ENCODE peak calls at places on chromosomes 1 and 21, in nine cellular contexts. M, I, P, S, A, Q, L, X and Y are unnamed samples.

GRCh38 chr21:15495965-15496364 is 233.8 kb upstream of the USP25 start:
- DNase-seq in Q (no peak), X (no peak), M (no peak), A (no peak), S (no peak), I (peak), L (no peak), P (peak), Y (no peak)

GRCh38 chr1:162541619-162542141 is 19.8 kb upstream of the UAP1 start:
- DNase-seq in S (no peak), A (no peak), P (no peak), I (peak), M (no peak), Q (no peak), X (no peak), L (peak), Y (peak)

GRCh38 chr21:45888361-45889009 is 93.1 kb upstream of the COL6A1 start:
- DNase-seq in A (no peak), M (no peak), S (peak), Q (no peak), X (no peak), P (no peak), I (no peak), L (no peak), Y (no peak)

GRCh38 chr1:182246783-182247182 is 144.8 kb downstream of the GLUL start:
- DNase-seq in I (peak), X (no peak), P (no peak), S (no peak), Q (no peak), M (no peak), L (no peak), A (peak), Y (no peak)

GRCh38 chr1:163170975-163171676 is 31.6 kb downstream of the RGS5 start:
- DNase-seq in M (no peak), I (no peak), A (no peak), L (no peak), S (no peak), P (no peak), Q (no peak), X (no peak), Y (no peak)

GRCh38 chr21:38913120-38913975 is 107.6 kb downstream of the ETS2 start:
- DNase-seq in Q (peak), S (no peak), P (peak), L (peak), I (peak), M (no peak), X (no peak), A (peak), Y (no peak)

GRCh38 chr21:46097826-46098286 is at the start of gene COL6A2:
- DNase-seq in X (peak), A (peak), S (peak), M (peak), P (peak), Q (peak), L (no peak), I (no peak), Y (peak)

GRCh38 chr1:9689011-9689706 is 37.6 kb downstream of the PIK3CD start:
- DNase-seq in I (peak), X (peak), Q (peak), P (peak), M (no peak), S (peak), A (peak), L (no peak), Y (peak)

GRCh38 chr1:176448340-176448739 is 14.6 kb upstream of the PAPPA2 start:
- DNase-seq in I (peak), A (no peak), P (no peak), L (no peak), M (no peak), S (no peak), X (no peak), Q (no peak), Y (no peak)

GRCh38 chr1:112209493-112209892 is 186.5 kb upstream of the CTTNBP2NL start:
- DNase-seq in X (no peak), L (no peak), P (no peak), I (peak), A (no peak), S (no peak), Q (no peak), M (no peak), Y (no peak)

GRCh38 chr1:37811027-37811655 is 3.1 kb upstream of the YRDC start:
- DNase-seq in L (no peak), S (peak), P (peak), I (peak), M (no peak), A (peak), Q (peak), X (peak), Y (no peak)

GRCh38 chr1:246320286-246320685 is 186.8 kb downstream of the SMYD3 start:
- DNase-seq in A (no peak), I (no peak), Q (no peak), P (no peak), X (no peak), L (no peak), M (no peak), S (no peak), Y (no peak)

GRCh38 chr1:2981388-2981787 is 39.9 kb upstream of the ACTRT2 start:
- DNase-seq in X (no peak), P (no peak), M (no peak), S (no peak), A (no peak), Q (no peak), L (no peak), I (no peak), Y (no peak)

GRCh38 chr1:230062521-230062920 is 4.5 kb upstream of the GALNT2 start:
- DNase-seq in P (no peak), I (no peak), A (no peak), S (no peak), L (no peak), M (no peak), X (no peak), Q (no peak), Y (no peak)

GRCh38 chr1:20538760-20539551 is 13.4 kb upstream of the FAM43B start:
- DNase-seq in A (no peak), P (no peak), M (no peak), I (peak), X (no peak), Q (no peak), L (no peak), S (no peak), Y (no peak)

GRCh38 chr1:205458777-205459566 is 3.1 kb upstream of the BLACAT1 start:
- DNase-seq in P (peak), X (no peak), I (peak), S (peak), Q (peak), M (no peak), A (no peak), L (no peak), Y (no peak)

GRCh38 chr1:24765308-24765988 is 20.2 kb downstream of the CLIC4 start:
- DNase-seq in S (no peak), A (no peak), M (no peak), L (no peak), X (no peak), P (no peak), Q (no peak), I (no peak), Y (no peak)

GRCh38 chr1:77639056-77639455 is 43.4 kb downstream of the ZZZ3 start:
- DNase-seq in M (no peak), A (no peak), X (no peak), S (no peak), I (peak), P (no peak), L (no peak), Q (no peak), Y (no peak)

GRCh38 chr1:64664287-64664686 is 80.6 kb upstream of the RAVER2 start:
- DNase-seq in P (no peak), I (no peak), L (no peak), Q (no peak), S (no peak), M (no peak), X (no peak), A (no peak), Y (no peak)

GRCh38 chr1:44251989-44252625 is 38.8 kb downstream of the DMAP1 start:
- DNase-seq in Q (no peak), M (no peak), L (no peak), P (no peak), S (no peak), X (no peak), I (no peak), A (no peak), Y (no peak)

GRCh38 chr1:55632058-55632457 is 416.9 kb upstream of the USP24 start:
- DNase-seq in I (peak), P (no peak), Q (no peak), A (no peak), M (no peak), S (no peak), L (no peak), X (no peak), Y (no peak)

GRCh38 chr1:27724961-27725373 is 794 bp upstream of the FAM76A start:
- DNase-seq in M (peak), P (peak), S (no peak), A (peak), I (peak), L (no peak), Q (peak), X (no peak), Y (no peak)

GRCh38 chr1:154614247-154614646 is 6.3 kb upstream of the ADAR start:
- DNase-seq in S (no peak), I (no peak), A (no peak), Q (no peak), P (peak), X (no peak), M (no peak), L (no peak), Y (no peak)

DNA sequence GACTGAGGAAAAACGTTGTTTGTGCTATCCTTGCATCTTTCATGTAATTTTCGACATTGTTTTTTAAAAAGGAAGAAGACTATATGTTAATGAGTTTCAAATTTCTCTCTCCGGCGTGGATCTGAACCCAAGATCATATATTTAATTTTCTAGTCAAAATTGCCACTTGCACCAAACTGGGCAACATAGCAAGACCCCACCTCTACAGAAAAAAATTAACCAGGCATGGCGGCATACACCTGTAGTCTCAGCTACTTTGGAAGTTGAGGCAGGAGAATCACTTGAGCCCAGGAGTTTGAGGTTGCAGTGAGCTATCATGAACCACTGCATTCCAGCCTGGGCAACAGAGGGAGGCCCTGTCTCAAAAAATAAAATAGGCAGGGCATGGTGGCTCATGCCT is 16.5 kb upstream of the RABGAP1L start:
- DNase-seq in Q (no peak), I (no peak), A (no peak), M (no peak), X (no peak), P (no peak), L (no peak), S (no peak), Y (no peak)
- TF ChIP-seq CTCF in Q (no peak), I (no peak), A (no peak), M (no peak), X (no peak), P (no peak), L (no peak), S (no peak), Y (no peak)

GRCh38 chr1:151534662-151535278 is 5.3 kb upstream of the TUFT1 start:
- DNase-seq in X (peak), I (peak), P (peak), Q (peak), S (peak), L (no peak), M (no peak), A (peak), Y (peak)
- TF ChIP-seq CTCF in X (peak), I (peak), P (peak), Q (peak), S (peak), L (peak), M (peak), A (peak), Y (no peak)

DNA sequence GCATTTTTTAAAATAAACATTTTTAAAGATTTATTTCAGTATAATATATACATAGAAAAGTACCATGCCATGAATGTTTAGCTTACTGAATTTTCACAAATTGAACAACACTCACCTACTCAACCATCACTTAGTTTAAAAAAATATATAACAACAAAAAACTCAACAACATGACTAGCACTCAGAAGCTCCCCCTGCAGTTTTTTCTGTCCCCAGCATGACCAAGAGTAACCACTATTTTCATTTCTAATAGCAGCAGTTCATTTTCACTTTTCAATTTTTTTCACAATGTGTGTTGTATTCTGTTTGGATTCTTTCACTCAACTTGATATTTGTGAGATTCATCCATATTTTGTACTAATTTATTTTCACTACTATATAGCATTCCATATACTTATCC is 162.3 kb upstream of the POGK start:
- DNase-seq in L (no peak), S (no peak), A (no peak), I (no peak), Q (no peak), M (no peak), P (no peak), X (no peak), Y (no peak)
- TF ChIP-seq CTCF in L (no peak), S (no peak), A (no peak), I (no peak), Q (no peak), M (no peak), P (peak), X (no peak), Y (no peak)

GRCh38 chr1:41355761-41356160 is 5.5 kb upstream of the FOXO6 start:
- DNase-seq in A (peak), P (peak), Q (no peak), L (no peak), M (no peak), S (no peak), I (no peak), X (no peak), Y (no peak)

GRCh38 chr1:41356752-41357151 is 4.5 kb upstream of the FOXO6 start:
- DNase-seq in P (no peak), A (peak), M (no peak), L (no peak), X (no peak), I (no peak), S (no peak), Q (no peak), Y (no peak)

GRCh38 chr1:41353744-41354143 is 7.5 kb upstream of the FOXO6 start:
- DNase-seq in S (no peak), P (peak), L (no peak), A (peak), I (peak), X (peak), M (no peak), Q (no peak), Y (no peak)

GRCh38 chr1:41355356-41355755 is 5.9 kb upstream of the FOXO6 start:
- DNase-seq in I (no peak), X (no peak), L (no peak), S (no peak), A (no peak), P (peak), Q (no peak), M (no peak), Y (no peak)

GRCh38 chr1:41354956-41355355 is 6.3 kb upstream of the FOXO6 start:
- DNase-seq in S (no peak), L (no peak), I (no peak), Q (no peak), A (peak), P (peak), M (no peak), X (no peak), Y (no peak)
- TF ChIP-seq CTCF in S (no peak), L (no peak), I (no peak), Q (no peak), A (no peak), P (peak), M (peak), X (peak), Y (no peak)

GRCh38 chr1:198359024-198359653 is 181.3 kb downstream of the ATP6V1G3 start:
- DNase-seq in X (no peak), P (no peak), S (no peak), Q (no peak), I (peak), L (no peak), A (no peak), M (no peak), Y (no peak)

GRCh38 chr1:198361373-198361772 is 179.1 kb downstream of the ATP6V1G3 start:
- DNase-seq in P (no peak), X (no peak), L (no peak), Q (no peak), I (no peak), M (no peak), S (no peak), A (no peak), Y (no peak)

GRCh38 chr1:198352975-198353695 is 187.3 kb downstream of the ATP6V1G3 start:
- DNase-seq in P (no peak), X (peak), Q (no peak), L (no peak), S (no peak), I (no peak), M (no peak), A (no peak), Y (no peak)

GRCh38 chr1:198363752-198364151 is 176.7 kb downstream of the ATP6V1G3 start:
- DNase-seq in M (no peak), L (no peak), Q (no peak), I (no peak), S (no peak), X (no peak), P (no peak), A (no peak), Y (no peak)

GRCh38 chr1:198357937-198358336 is 182.5 kb downstream of the ATP6V1G3 start:
- DNase-seq in S (no peak), A (no peak), L (no peak), P (no peak), X (no peak), I (no peak), Q (no peak), M (no peak), Y (no peak)
- TF ChIP-seq CTCF in S (no peak), A (no peak), L (no peak), P (no peak), X (no peak), I (no peak), Q (no peak), M (no peak), Y (no peak)

DNA sequence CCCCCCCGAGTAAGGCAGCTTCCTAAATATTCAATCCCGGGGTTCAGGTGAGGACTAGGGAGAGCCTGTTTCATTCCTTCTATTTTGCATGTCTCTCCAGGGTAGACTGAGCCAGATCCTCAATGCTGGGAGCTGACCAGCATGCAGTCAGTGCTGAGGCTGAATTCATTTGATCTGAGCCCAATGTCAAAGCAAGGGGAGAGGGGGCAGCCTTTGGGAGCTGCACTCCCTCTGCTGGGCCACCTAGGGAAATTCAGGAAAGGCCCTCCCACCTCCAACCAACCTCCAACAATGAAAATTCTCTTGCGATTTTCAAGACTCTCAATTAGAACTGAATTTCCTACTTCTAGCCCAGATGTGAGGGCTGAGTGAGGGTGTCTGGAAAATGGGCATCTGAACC is 371.2 kb downstream of the NPHP4 start:
- DNase-seq in A (peak), S (no peak), X (no peak), P (peak), I (no peak), M (peak), L (no peak), Q (peak), Y (no peak)
- TF ChIP-seq CTCF in A (peak), S (no peak), X (no peak), P (peak), I (peak), M (peak), L (no peak), Q (peak), Y (no peak)

DNA sequence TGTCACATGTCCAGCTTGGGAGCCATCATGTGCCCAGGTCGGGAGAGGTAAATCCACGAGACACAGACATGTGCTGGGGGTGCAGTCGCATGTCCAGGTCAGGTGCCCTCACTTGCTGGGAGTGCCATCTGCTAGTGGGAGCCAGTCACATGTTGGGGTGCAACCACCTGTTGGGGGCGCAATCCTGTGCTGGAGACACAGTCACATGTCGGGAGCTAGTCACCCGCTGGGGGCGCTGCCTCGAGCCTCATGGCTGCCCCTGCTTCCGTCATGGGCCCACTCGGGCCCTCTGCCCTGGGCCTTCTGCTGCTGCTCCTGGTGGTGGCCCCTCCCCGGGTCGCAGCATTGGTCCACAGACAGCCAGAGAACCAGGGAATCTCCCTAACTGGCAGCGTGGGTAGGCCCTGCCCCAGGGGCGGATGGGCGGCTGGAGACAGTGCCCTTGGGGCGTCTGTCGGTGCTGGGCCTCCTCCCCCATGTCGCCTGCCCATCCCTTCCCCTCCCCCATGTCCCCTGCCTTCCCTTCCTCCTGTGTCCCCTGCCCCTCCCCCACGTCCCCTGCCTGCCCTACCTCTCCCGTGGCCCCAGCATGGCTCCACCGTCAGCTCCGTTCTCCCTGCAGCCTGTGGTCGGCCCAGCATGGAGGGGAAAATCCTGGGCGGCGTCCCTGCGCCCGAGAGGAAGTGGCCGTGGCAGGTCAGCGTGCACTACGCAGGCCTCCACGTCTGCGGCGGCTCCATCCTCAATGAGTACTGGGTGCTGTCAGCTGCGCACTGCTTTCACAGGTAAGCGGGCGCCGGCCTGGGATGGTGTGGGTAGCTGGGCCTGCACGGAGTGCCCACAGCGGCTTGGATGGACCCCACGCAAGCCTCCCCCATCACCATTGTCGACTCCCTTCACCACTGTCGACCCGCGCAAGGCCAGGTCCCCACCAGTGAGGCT is at the start of gene PRSS38:
- DNase-seq in S (no peak), L (no peak), M (no peak), A (no peak), Q (no peak), I (no peak), P (no peak), X (no peak), Y (no peak)
- TF ChIP-seq CTCF in S (no peak), L (no peak), M (peak), A (no peak), Q (no peak), I (no peak), P (no peak), X (no peak), Y (no peak)

GRCh38 chr1:99250724-99251123 is 13.6 kb upstream of the PLPPR4 start:
- DNase-seq in M (no peak), Q (no peak), A (no peak), I (peak), P (no peak), L (no peak), X (no peak), S (no peak), Y (no peak)
- TF ChIP-seq CTCF in M (no peak), Q (no peak), A (no peak), I (no peak), P (no peak), L (no peak), X (no peak), S (no peak), Y (no peak)

DNA sequence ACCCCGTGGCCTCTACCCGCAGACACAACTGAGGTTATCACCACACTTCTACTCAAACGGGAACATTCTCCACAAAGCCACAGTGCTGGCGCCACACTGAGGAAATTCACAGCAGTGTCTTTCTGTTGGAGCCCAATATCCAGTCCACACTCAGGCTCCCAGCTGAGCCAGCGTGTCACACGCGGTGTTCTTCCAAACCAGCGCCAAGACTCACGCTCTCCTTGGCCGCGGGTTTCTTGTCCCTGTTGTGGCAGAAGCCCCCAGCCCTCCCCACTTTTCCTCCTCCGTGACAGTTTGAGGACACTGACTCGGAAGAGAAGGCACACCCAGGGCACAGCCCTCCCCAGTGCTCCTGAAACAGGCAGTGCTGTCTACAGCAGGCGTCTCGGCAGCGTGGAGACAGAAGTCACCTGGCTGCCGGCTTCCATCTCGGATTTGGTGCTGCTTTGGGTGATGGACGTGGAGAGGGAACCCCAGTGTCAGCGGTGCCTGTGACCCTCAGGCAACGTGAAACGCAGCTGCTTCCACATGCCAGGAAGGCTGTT is 35.4 kb upstream of the AGPAT3 start:
- DNase-seq in Q (no peak), S (no peak), A (no peak), M (no peak), I (no peak), L (no peak), X (no peak), P (no peak), Y (no peak)
- TF ChIP-seq CTCF in Q (no peak), S (no peak), A (no peak), M (peak), I (peak), L (no peak), X (no peak), P (peak), Y (no peak)